ENCODE peak calls at places on chromosome 21, in nine cellular contexts. U is body of pancreas; J is stomach; E is SK-N-SH; L is AG04450; S is CD8-positive, alpha-beta memory T cell; G is testis; X is H7; V is aorta. D is an unnamed sample. For H3K27me3, the result is how much of the 10 kb centered on the place peaks cover.

GRCh38 chr21:15444118-15444960 is 285.4 kb upstream of the USP25 start:
- DNase-seq in U (no peak), J (no peak), E (no peak), L (no peak), S (no peak), G (no peak), X (peak), V (no peak), D (no peak)

GRCh38 chr21:31182231-31183129 is 144.2 kb upstream of the KRTAP19-8 start:
- DNase-seq in U (no peak), J (no peak), E (no peak), L (no peak), S (peak), G (no peak), X (no peak), V (no peak), D (peak)

GRCh38 chr21:29888437-29888836 is 51.4 kb downstream of the GRIK1 start:
- DNase-seq in U (no peak), J (no peak), E (no peak), L (no peak), S (no peak), G (no peak), X (no peak), V (no peak), D (no peak)

GRCh38 chr21:41834252-41834925 is 44.8 kb downstream of the PRDM15 start:
- DNase-seq in U (no peak), J (no peak), E (no peak), L (no peak), S (no peak), G (no peak), X (peak), V (peak), D (no peak)

GRCh38 chr21:30468912-30469812 is 11.0 kb downstream of the KRTAP19-1 start:
- DNase-seq in U (no peak), J (no peak), E (no peak), L (no peak), S (no peak), G (no peak), X (no peak), V (no peak), D (no peak)

GRCh38 chr21:42799948-42800347 is 79.4 kb downstream of the WDR4 start:
- DNase-seq in U (no peak), J (no peak), E (no peak), L (no peak), S (no peak), G (no peak), X (no peak), V (no peak), D (no peak)

GRCh38 chr21:42454221-42454570 is 41.8 kb downstream of the RSPH1 start:
- DNase-seq in U (no peak), J (no peak), E (no peak), L (no peak), S (no peak), G (no peak), X (no peak), V (no peak), D (no peak)

GRCh38 chr21:29164330-29164942 is 34.0 kb downstream of the MAP3K7CL start:
- DNase-seq in U (no peak), J (no peak), E (peak), L (no peak), S (no peak), G (no peak), X (peak), V (no peak), D (no peak)

GRCh38 chr21:16037386-16037785 is 307.6 kb downstream of the USP25 start:
- DNase-seq in U (no peak), J (no peak), E (no peak), L (no peak), S (no peak), G (no peak), X (no peak), V (no peak), D (no peak)

GRCh38 chr21:28142692-28143091 is 850.0 kb downstream of the LTN1 start:
- DNase-seq in U (no peak), J (no peak), E (no peak), L (peak), S (no peak), G (no peak), X (no peak), V (no peak), D (no peak)

GRCh38 chr21:34517039-34517438 is 5.0 kb upstream of the KCNE1 start:
- DNase-seq in U (no peak), J (no peak), E (no peak), L (no peak), S (no peak), G (no peak), X (no peak), V (no peak), D (no peak)

GRCh38 chr21:24023402-24023801 is 1583.9 kb downstream of the MRPL39 start:
- DNase-seq in U (no peak), J (no peak), E (peak), L (no peak), S (no peak), G (no peak), X (no peak), V (no peak), D (no peak)

GRCh38 chr21:16908087-16908486 is 604.8 kb upstream of the CXADR start:
- DNase-seq in U (peak), J (no peak), E (no peak), L (no peak), S (no peak), G (no peak), X (no peak), V (no peak), D (no peak)

GRCh38 chr21:30714946-30715345 is 3.6 kb downstream of the KRTAP21-3 start:
- DNase-seq in U (no peak), J (no peak), E (no peak), L (no peak), S (no peak), G (no peak), X (no peak), V (no peak), D (no peak)

GRCh38 chr21:16302851-16303282 is 573.1 kb downstream of the USP25 start:
- DNase-seq in U (peak), J (no peak), E (no peak), L (no peak), S (no peak), G (peak), X (no peak), V (peak), D (no peak)

GRCh38 chr21:40331182-40331581 is 463.9 kb downstream of the PCP4 start:
- DNase-seq in U (peak), J (no peak), E (no peak), L (no peak), S (no peak), G (no peak), X (no peak), V (no peak), D (no peak)

GRCh38 chr21:16194851-16195251 is 465.1 kb downstream of the USP25 start:
- DNase-seq in U (no peak), J (no peak), E (no peak), L (no peak), S (no peak), G (peak), X (no peak), V (no peak), D (no peak)

GRCh38 chr21:42833859-42834729 is 45.2 kb downstream of the WDR4 start:
- DNase-seq in U (no peak), J (peak), E (peak), L (no peak), S (no peak), G (no peak), X (peak), V (no peak), D (no peak)

GRCh38 chr21:37074546-37074945 is 1.5 kb downstream of the TTC3 start:
- DNase-seq in U (no peak), J (no peak), E (no peak), L (no peak), S (no peak), G (no peak), X (no peak), V (no peak), D (no peak)

GRCh38 chr21:25558123-25558522 is 49.2 kb downstream of the MRPL39 start:
- DNase-seq in U (no peak), J (no peak), E (no peak), L (no peak), S (no peak), G (no peak), X (no peak), V (no peak), D (no peak)

GRCh38 chr21:42767561-42767835 is 111.8 kb downstream of the WDR4 start:
- DNase-seq in U (no peak), J (no peak), E (no peak), L (no peak), S (no peak), G (no peak), X (no peak), V (no peak), D (no peak)

GRCh38 chr21:17492415-17493168 is 20.3 kb upstream of the CXADR start:
- DNase-seq in U (no peak), J (no peak), E (no peak), L (no peak), S (no peak), G (no peak), X (no peak), V (no peak), D (no peak)

GRCh38 chr21:42545745-42546144 is 32.1 kb downstream of the SLC37A1 start:
- DNase-seq in U (no peak), J (no peak), E (no peak), L (no peak), S (no peak), G (no peak), X (no peak), V (peak), D (no peak)

GRCh38 chr21:26945916-26946315 is 21.0 kb downstream of the ADAMTS5 start:
- DNase-seq in U (no peak), J (no peak), E (no peak), L (no peak), S (no peak), G (peak), X (no peak), V (no peak), D (no peak)

GRCh38 chr21:29671728-29672127 is 268.1 kb downstream of the GRIK1 start:
- DNase-seq in U (no peak), J (no peak), E (no peak), L (no peak), S (no peak), G (no peak), X (no peak), V (no peak), D (no peak)

GRCh38 chr21:42733874-42734273 is 80.5 kb downstream of the PDE9A start:
- DNase-seq in U (no peak), J (no peak), E (no peak), L (no peak), S (no peak), G (no peak), X (no peak), V (no peak), D (no peak)

GRCh38 chr21:42632336-42632751 is 21.1 kb upstream of the PDE9A start:
- DNase-seq in U (no peak), J (no peak), E (no peak), L (no peak), S (no peak), G (no peak), X (no peak), V (no peak), D (no peak)

GRCh38 chr21:25507522-25507921 is 99.8 kb downstream of the MRPL39 start:
- DNase-seq in U (no peak), J (no peak), E (no peak), L (no peak), S (no peak), G (no peak), X (peak), V (no peak), D (no peak)

GRCh38 chr21:29832217-29832616 is 107.6 kb downstream of the GRIK1 start:
- DNase-seq in U (no peak), J (no peak), E (no peak), L (no peak), S (no peak), G (no peak), X (no peak), V (no peak), D (no peak)

GRCh38 chr21:36902331-36902730 is 64.1 kb downstream of the HLCS start:
- DNase-seq in U (no peak), J (no peak), E (no peak), L (no peak), S (no peak), G (no peak), X (no peak), V (no peak), D (no peak)

GRCh38 chr21:29233611-29234540 is 64.8 kb upstream of the BACH1 start:
- DNase-seq in U (no peak), J (no peak), E (no peak), L (no peak), S (no peak), G (no peak), X (no peak), V (no peak), D (peak)

GRCh38 chr21:41283211-41283818 is 33.3 kb upstream of the FAM3B start:
- DNase-seq in U (peak), J (peak), E (peak), L (peak), S (peak), G (peak), X (peak), V (no peak), D (peak)

GRCh38 chr21:20443558-20444155 is 554.6 kb upstream of the NCAM2 start:
- DNase-seq in U (no peak), J (no peak), E (peak), L (no peak), S (no peak), G (no peak), X (peak), V (no peak), D (no peak)

GRCh38 chr21:15788847-15789548 is 59.2 kb downstream of the USP25 start:
- DNase-seq in U (no peak), J (no peak), E (no peak), L (no peak), S (no peak), G (no peak), X (no peak), V (no peak), D (no peak)

GRCh38 chr21:26597023-26597422 is 23.9 kb upstream of the CYYR1 start:
- DNase-seq in U (no peak), J (no peak), E (no peak), L (no peak), S (no peak), G (no peak), X (no peak), V (no peak), D (no peak)

GRCh38 chr21:42493109-42494060 is 2.6 kb downstream of the RSPH1 start:
- DNase-seq in U (no peak), J (no peak), E (no peak), L (no peak), S (no peak), G (peak), X (no peak), V (no peak), D (no peak)

GRCh38 chr21:15539376-15539775 is 190.4 kb upstream of the USP25 start:
- DNase-seq in U (no peak), J (no peak), E (no peak), L (no peak), S (no peak), G (no peak), X (no peak), V (no peak), D (no peak)

GRCh38 chr21:42303443-42303842 is 11.8 kb downstream of the TFF3 start:
- DNase-seq in U (no peak), J (no peak), E (no peak), L (no peak), S (no peak), G (no peak), X (no peak), V (no peak), D (no peak)

GRCh38 chr21:14213164-14213563 is 2.4 kb upstream of the LIPI start:
- DNase-seq in U (no peak), J (no peak), E (no peak), L (no peak), S (no peak), G (no peak), X (no peak), V (no peak), D (no peak)
- H3K27me3 ChIP-seq in U (under half), J (under half), E (under half), L (under half), S (under half), G (under half), X (under half), V (under half), D (under half)

DNA sequence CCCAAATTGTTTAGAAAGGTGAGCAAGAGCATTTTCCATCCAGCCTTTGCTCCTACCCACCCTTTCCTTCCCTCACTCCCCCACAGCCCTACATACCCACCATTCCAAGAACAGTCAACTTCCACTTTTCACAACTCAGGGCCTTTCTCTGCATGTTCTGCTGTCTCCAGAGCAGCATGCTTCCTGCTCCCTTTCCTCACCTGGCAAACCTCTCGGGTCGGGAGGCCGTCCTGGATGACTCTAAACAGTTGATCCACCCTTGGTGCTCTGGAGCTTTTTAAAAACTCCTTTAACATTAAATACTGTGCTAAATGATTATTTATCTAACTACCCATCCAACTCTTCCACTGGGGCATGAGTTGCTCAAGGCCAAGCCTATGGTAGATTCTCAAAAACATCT is 200.6 kb downstream of the SETD4 start:
- DNase-seq in U (no peak), J (no peak), E (no peak), L (no peak), S (no peak), G (no peak), X (no peak), V (no peak), D (no peak)
- H3K27me3 ChIP-seq in U (under half), J (under half), E (under half), L (under half), S (under half), G (under half), X (under half), V (under half), D (under half)

GRCh38 chr21:38383411-38384245 is 114.6 kb downstream of the ERG start:
- DNase-seq in U (no peak), J (no peak), E (no peak), L (no peak), S (no peak), G (no peak), X (no peak), V (peak), D (no peak)
- H3K27me3 ChIP-seq in U (under half), J (under half), E (under half), L (under half), S (under half), G (under half), X (under half), V (under half), D (under half)

DNA sequence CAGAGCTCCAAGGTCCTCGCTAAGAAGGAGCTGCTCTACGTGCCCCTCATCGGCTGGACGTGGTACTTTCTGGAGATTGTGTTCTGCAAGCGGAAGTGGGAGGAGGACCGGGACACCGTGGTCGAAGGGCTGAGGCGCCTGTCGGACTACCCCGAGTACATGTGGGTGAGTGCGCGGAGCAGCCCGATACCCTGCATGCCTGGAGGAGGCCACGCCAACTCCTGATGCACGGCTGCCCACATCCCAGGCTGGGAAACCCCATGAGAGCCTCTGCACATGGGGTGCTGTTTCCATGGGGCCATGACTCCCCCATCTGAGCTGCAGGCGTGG is 43.0 kb upstream of the TRAPPC10 start:
- DNase-seq in U (no peak), J (no peak), E (no peak), L (no peak), S (no peak), G (no peak), X (peak), V (no peak), D (no peak)
- H3K27me3 ChIP-seq in U (under half), J (under half), E (under half), L (under half), S (under half), G (under half), X (under half), V (under half), D (under half)

GRCh38 chr21:45227735-45228134 is 60.0 kb downstream of the POFUT2 start:
- DNase-seq in U (no peak), J (no peak), E (peak), L (no peak), S (no peak), G (no peak), X (peak), V (no peak), D (no peak)

GRCh38 chr21:45228656-45229240 is 58.9 kb downstream of the POFUT2 start:
- DNase-seq in U (no peak), J (no peak), E (no peak), L (no peak), S (no peak), G (no peak), X (peak), V (no peak), D (no peak)

GRCh38 chr21:45225741-45226327 is 61.9 kb downstream of the POFUT2 start:
- DNase-seq in U (no peak), J (no peak), E (no peak), L (no peak), S (no peak), G (no peak), X (peak), V (no peak), D (no peak)

GRCh38 chr21:45226540-45227326 is 61.0 kb downstream of the POFUT2 start:
- DNase-seq in U (no peak), J (no peak), E (no peak), L (no peak), S (peak), G (no peak), X (peak), V (no peak), D (peak)

DNA sequence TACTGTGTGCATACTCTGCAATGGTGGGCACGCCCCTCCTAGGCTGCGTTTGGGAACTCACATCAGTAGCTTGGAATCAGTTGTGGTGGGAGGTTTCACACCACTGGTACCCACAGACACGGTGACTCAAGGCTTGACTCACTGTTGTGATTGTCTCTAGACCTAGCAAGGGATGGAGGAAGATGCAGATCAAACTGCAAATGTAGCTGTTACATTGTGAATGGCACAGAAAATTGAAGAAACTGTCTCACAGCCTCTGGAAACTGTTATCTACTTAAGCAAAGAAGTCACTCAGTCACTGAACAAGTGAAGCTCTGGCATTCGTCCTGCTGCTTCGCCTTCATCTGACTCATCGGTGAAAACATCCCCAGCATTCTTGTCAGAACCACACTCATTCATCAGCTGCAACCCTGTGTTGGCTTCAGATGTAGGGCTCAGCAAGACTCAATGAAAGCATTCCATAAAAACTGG is 59.5 kb downstream of the POFUT2 start:
- DNase-seq in U (peak), J (no peak), E (no peak), L (peak), S (peak), G (no peak), X (peak), V (peak), D (peak)
- H3K27me3 ChIP-seq in U (under half), J (under half), E (under half), L (under half), S (under half), G (under half), X (under half), V (under half), D (under half)

DNA sequence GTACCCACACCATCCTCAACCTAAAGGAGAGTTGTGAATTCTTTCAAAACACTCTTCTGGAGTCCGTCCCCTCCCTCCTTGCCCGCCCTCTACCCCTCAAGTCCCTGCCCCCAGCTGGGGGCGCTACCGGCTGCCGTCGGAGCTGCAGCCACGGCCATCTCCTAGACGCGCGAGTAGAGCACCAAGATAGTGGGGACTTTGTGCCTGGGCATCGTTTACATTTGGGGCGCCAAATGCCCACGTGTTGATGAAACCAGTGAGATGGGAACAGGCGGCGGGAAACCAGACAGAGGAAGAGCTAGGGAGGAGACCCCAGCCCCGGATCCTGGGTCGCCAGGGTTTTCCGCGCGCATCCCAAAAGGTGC is 647 bp upstream of the OLIG2 start:
- DNase-seq in U (no peak), J (no peak), E (peak), L (no peak), S (no peak), G (no peak), X (peak), V (no peak), D (no peak)
- H3K27me3 ChIP-seq in U (under half), J (half or more), E (half or more), L (half or more), S (half or more), G (under half), X (half or more), V (under half), D (half or more)

GRCh38 chr21:32958288-32958992 is 67.3 kb upstream of the OLIG2 start:
- DNase-seq in U (no peak), J (no peak), E (no peak), L (no peak), S (no peak), G (no peak), X (peak), V (no peak), D (no peak)
- H3K27me3 ChIP-seq in U (under half), J (half or more), E (half or more), L (under half), S (under half), G (under half), X (under half), V (under half), D (under half)

D was measured in CD4-positive, alpha-beta memory T cell.